ENCODE peak calls at places on chromosome 20, in eight cellular contexts. S is psoas muscle, U is stomach, R is A549, Z is adipocyte, A is cardiac muscle cell, F is GM12878, T is colonic mucosa. E is an unnamed sample.

GRCh38 chr20:23097636-23098580 is 11.8 kb upstream of the CD93 start:
- DNase-seq in T (no peak), U (no peak), A (no peak), S (no peak), R (no peak), Z (no peak), F (no peak), E (no peak)

GRCh38 chr20:21209668-21210067 is 83.8 kb downstream of the KIZ start:
- DNase-seq in F (no peak), A (no peak), Z (no peak), R (no peak), T (no peak), S (no peak), U (no peak), E (no peak)

GRCh38 chr20:36506253-36506652 is 35.1 kb upstream of the MYL9 start:
- DNase-seq in S (no peak), U (no peak), F (no peak), T (no peak), R (peak; percentile 44), A (no peak), Z (no peak), E (no peak)

GRCh38 chr20:24483435-24484080 is 14.1 kb downstream of the SYNDIG1 start:
- DNase-seq in S (no peak), U (no peak), A (no peak), T (no peak), F (no peak), R (no peak), Z (no peak), E (no peak)

GRCh38 chr20:35478804-35479472 is 23.5 kb downstream of the CEP250 start:
- DNase-seq in U (no peak), S (no peak), T (no peak), R (no peak), A (peak; percentile 13), Z (no peak), F (no peak), E (no peak)

GRCh38 chr20:63525968-63526367 is 5.4 kb downstream of the PPDPF start:
- DNase-seq in S (no peak), U (no peak), T (peak; percentile 62), F (no peak), A (no peak), R (no peak), Z (no peak), E (no peak)

GRCh38 chr20:46305331-46305972 is 2.8 kb downstream of the CDH22 start:
- DNase-seq in R (no peak), Z (no peak), S (no peak), U (peak; percentile 80), T (no peak), F (no peak), A (peak; percentile 21), E (no peak)

GRCh38 chr20:19974621-19975435 is 42.3 kb upstream of the NAA20 start:
- DNase-seq in R (peak; percentile 89), S (peak; percentile 90), A (peak; percentile 94), F (no peak), Z (peak; percentile 95), T (peak; percentile 59), U (peak; percentile 88), E (no peak)

GRCh38 chr20:63159826-63160640 is 55.9 kb downstream of the YTHDF1 start:
- DNase-seq in Z (no peak), F (no peak), U (no peak), T (no peak), A (no peak), S (peak; percentile 6), R (no peak), E (no peak)

GRCh38 chr20:46640536-46641311 is 10.5 kb downstream of the SLC13A3 start:
- DNase-seq in T (no peak), F (no peak), A (no peak), U (peak; percentile 66), S (no peak), Z (no peak), R (no peak), E (no peak)

GRCh38 chr20:5504061-5504739 is 187.4 kb upstream of the PROKR2 start:
- DNase-seq in A (peak; percentile 60), S (peak; percentile 61), R (no peak), F (no peak), Z (peak; percentile 64), U (no peak), T (peak; percentile 76), E (no peak)

GRCh38 chr20:22403860-22404608 is 180.3 kb downstream of the FOXA2 start:
- DNase-seq in Z (no peak), A (peak; percentile 37), T (peak; percentile 27), U (no peak), R (no peak), S (no peak), F (no peak), E (no peak)

GRCh38 chr20:2299301-2299700 is 3.5 kb downstream of the TGM3 start:
- DNase-seq in F (no peak), Z (peak; percentile 3), T (peak; percentile 83), S (peak; percentile 47), U (peak; percentile 37), R (no peak), A (peak; percentile 34), E (no peak)

GRCh38 chr20:50421356-50422340 is 88.5 kb upstream of the PTPN1 start:
- DNase-seq in F (no peak), R (no peak), T (no peak), U (peak; percentile 35), Z (peak; percentile 46), A (no peak), S (no peak), E (no peak)

GRCh38 chr20:25273541-25274358 is 25.9 kb downstream of the PYGB start:
- DNase-seq in S (peak; percentile 31), F (no peak), U (peak; percentile 17), T (no peak), R (no peak), A (no peak), Z (no peak), E (no peak)

GRCh38 chr20:44018684-44019637 is 104.3 kb downstream of the TOX2 start:
- DNase-seq in R (no peak), S (no peak), U (no peak), T (no peak), A (no peak), F (no peak), Z (no peak), E (no peak)

DNA sequence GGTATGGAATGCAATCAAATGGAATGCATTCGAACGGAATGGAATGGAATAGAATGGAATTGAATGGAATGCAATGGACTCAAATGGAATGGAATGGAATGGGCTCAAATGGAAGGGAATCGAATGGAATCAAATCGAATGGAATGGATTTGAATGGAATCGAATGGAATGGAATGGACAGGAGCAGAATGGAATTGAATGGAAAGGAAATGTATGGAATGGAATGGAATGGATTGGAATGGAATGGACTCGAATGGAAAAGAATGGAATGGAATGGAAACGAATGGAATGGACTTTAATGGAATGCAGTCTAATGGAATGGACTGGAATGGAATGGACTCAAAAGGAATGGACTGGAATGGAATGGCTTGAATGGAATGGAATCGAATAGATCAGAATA is 18.3 kb upstream of the DEFB115 start:
- DNase-seq in U (no peak), R (no peak), A (no peak), Z (no peak), T (no peak), S (no peak), F (no peak), E (no peak)
- H3K9me3 ChIP-seq in U (peaks cover 98% of the 10 kb centered on the region), R (peaks cover 5% of the 10 kb centered on the region), A (peaks cover 37% of the 10 kb centered on the region), Z (peaks cover 31% of the 10 kb centered on the region), T (no peaks in the 10 kb centered on the region), S (peaks cover 62% of the 10 kb centered on the region), F (peaks cover 2% of the 10 kb centered on the region), E (peaks cover 22% of the 10 kb centered on the region)

GRCh38 chr20:13060327-13060726 is 51.6 kb downstream of the SPTLC3 start:
- DNase-seq in R (no peak), T (no peak), A (no peak), S (no peak), F (no peak), Z (no peak), U (no peak), E (no peak)

GRCh38 chr20:13054011-13054410 is 45.2 kb downstream of the SPTLC3 start:
- DNase-seq in Z (no peak), S (no peak), T (no peak), U (no peak), F (no peak), R (no peak), A (no peak), E (no peak)

GRCh38 chr20:13059398-13060136 is 50.8 kb downstream of the SPTLC3 start:
- DNase-seq in R (no peak), A (no peak), Z (no peak), F (no peak), U (no peak), T (no peak), S (no peak), E (no peak)

GRCh38 chr20:13061381-13061780 is 52.6 kb downstream of the SPTLC3 start:
- DNase-seq in S (no peak), U (no peak), T (no peak), F (no peak), Z (no peak), A (no peak), R (no peak), E (no peak)

DNA sequence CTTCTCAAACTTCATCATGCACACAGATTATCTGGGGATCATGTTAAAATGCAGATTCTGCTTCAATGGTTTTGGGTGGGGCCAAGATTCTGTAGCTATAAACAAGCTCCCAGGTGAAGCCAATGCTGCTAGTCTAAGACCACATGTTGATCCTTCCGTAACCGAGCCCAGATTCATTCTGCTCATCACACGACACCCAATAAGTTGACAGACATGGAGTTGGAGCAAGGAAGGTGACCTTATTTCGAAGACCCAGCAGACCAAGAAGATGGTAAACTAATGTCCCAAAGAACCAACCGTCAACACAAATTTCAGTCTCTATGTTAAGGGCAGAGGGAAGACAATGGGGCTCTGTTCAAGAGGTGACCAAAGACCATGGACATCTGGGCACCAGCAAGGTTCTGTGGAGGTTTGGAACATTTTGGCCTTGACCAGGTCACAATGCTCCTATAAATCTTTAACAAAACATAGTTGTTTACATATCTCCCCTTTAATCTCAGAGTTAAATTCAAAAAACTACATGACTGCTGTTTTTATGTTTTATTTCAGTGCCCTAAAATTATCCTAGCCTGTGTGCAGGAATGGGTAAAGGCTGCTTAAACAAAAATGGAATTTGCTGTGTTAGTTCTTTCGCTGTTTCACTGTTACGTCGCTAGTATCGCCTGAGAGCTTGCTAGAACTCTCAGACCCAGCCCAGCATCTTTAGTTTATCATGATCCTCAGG is 50.1 kb downstream of the SPTLC3 start:
- DNase-seq in R (no peak), Z (no peak), A (no peak), F (no peak), S (no peak), U (no peak), T (no peak), E (no peak)
- H3K9me3 ChIP-seq in R (no peaks in the 10 kb centered on the region), Z (no peaks in the 10 kb centered on the region), A (no peaks in the 10 kb centered on the region), F (no peaks in the 10 kb centered on the region), S (no peaks in the 10 kb centered on the region), U (no peaks in the 10 kb centered on the region), T (no peaks in the 10 kb centered on the region), E (no peaks in the 10 kb centered on the region)

DNA sequence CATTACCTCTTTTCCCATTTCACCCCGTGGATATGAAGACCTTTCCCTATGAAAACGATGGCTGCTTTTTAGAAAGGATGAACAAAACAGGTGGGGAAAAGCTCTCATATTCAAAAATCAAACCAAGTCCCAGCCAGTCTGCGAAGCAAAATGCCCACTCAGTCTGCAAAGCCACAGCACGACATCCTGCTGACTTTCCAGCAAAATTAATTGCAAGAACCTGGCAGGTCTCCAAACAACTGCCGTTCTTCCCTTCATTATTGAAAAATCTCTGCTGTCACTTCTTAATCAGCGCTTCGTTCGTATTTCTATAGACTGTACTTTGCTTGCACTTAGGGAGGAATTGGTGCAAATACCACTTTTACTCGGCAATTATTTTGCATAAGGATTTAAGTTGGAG is 222.5 kb downstream of the CBLN4 start:
- DNase-seq in Z (no peak), U (no peak), R (no peak), S (no peak), T (no peak), A (no peak), F (no peak), E (no peak)
- H3K9me3 ChIP-seq in Z (no peaks in the 10 kb centered on the region), U (no peaks in the 10 kb centered on the region), R (no peaks in the 10 kb centered on the region), S (peaks cover 3% of the 10 kb centered on the region), T (no peaks in the 10 kb centered on the region), A (no peaks in the 10 kb centered on the region), F (no peaks in the 10 kb centered on the region), E (no peaks in the 10 kb centered on the region)

GRCh38 chr20:39946946-39947345 is 742.1 kb downstream of the MAFB start:
- DNase-seq in R (no peak), Z (peak; percentile 15), F (no peak), A (no peak), U (no peak), S (no peak), T (no peak), E (no peak)
- H3K9me3 ChIP-seq in R (no peaks in the 10 kb centered on the region), Z (no peaks in the 10 kb centered on the region), F (no peaks in the 10 kb centered on the region), A (no peaks in the 10 kb centered on the region), U (no peaks in the 10 kb centered on the region), S (no peaks in the 10 kb centered on the region), T (no peaks in the 10 kb centered on the region), E (no peaks in the 10 kb centered on the region)